ENCODE peak calls at places on chromosomes 1 and 21, in eight cellular contexts. U is CD8-positive, alpha-beta memory T cell; J is body of pancreas; X is cardiac muscle cell; S is tibial artery; I is neuronal stem cell; O is SJSA1; P is transverse colon. W is an unnamed sample. For H3K9me3, the result is how much of the 10 kb centered on the place peaks cover.

GRCh38 chr21:28590026-28590425 is 402.7 kb downstream of the LTN1 start:
- DNase-seq in U (no peak), J (no peak), X (no peak), S (no peak), I (no peak), O (no peak), P (no peak), W (no peak)

GRCh38 chr1:43651922-43652321 is 2.0 kb downstream of the KDM4A start:
- DNase-seq in U (no peak), J (no peak), X (no peak), S (no peak), I (no peak), O (no peak), P (peak), W (peak)

GRCh38 chr1:6652986-6653385 is 28.3 kb downstream of the THAP3 start:
- DNase-seq in U (no peak), J (no peak), X (no peak), S (no peak), I (no peak), O (no peak), P (no peak), W (no peak)

GRCh38 chr1:162373072-162373427 is 3.6 kb downstream of the SPATA46 start:
- DNase-seq in U (no peak), J (no peak), X (no peak), S (peak), I (no peak), O (no peak), P (no peak), W (no peak)

GRCh38 chr1:72781038-72781437 is 498.7 kb upstream of the NEGR1 start:
- DNase-seq in U (no peak), J (no peak), X (no peak), S (no peak), I (no peak), O (no peak), P (no peak), W (no peak)

GRCh38 chr1:115838805-115839705 is 1.9 kb downstream of the NHLH2 start:
- DNase-seq in U (no peak), J (peak), X (no peak), S (no peak), I (no peak), O (no peak), P (no peak), W (no peak)

GRCh38 chr1:163258181-163258580 is 55.5 kb upstream of the RGS5 start:
- DNase-seq in U (no peak), J (no peak), X (peak), S (no peak), I (no peak), O (no peak), P (no peak), W (no peak)

GRCh38 chr1:54835970-54836369 is 34.8 kb upstream of the TTC22 start:
- DNase-seq in U (no peak), J (no peak), X (no peak), S (peak), I (no peak), O (no peak), P (no peak), W (no peak)

GRCh38 chr21:37184784-37185593 is 82.1 kb downstream of the VPS26C start:
- DNase-seq in U (no peak), J (no peak), X (no peak), S (no peak), I (no peak), O (no peak), P (no peak), W (no peak)

GRCh38 chr1:93707956-93708355 is 26.3 kb upstream of the BCAR3 start:
- DNase-seq in U (no peak), J (no peak), X (no peak), S (no peak), I (no peak), O (no peak), P (peak), W (no peak)

GRCh38 chr1:235093685-235094592 is 34.7 kb downstream of the TOMM20 start:
- DNase-seq in U (peak), J (peak), X (peak), S (peak), I (peak), O (peak), P (peak), W (peak)

GRCh38 chr1:88985033-88985432 is 7.4 kb downstream of the KYAT3 start:
- DNase-seq in U (no peak), J (peak), X (peak), S (no peak), I (no peak), O (peak), P (no peak), W (peak)

GRCh38 chr1:39453603-39454002 is 37.8 kb upstream of the BMP8A start:
- DNase-seq in U (no peak), J (peak), X (peak), S (peak), I (no peak), O (no peak), P (peak), W (no peak)

GRCh38 chr1:201552941-201553341 is 14.0 kb downstream of the NAV1 start:
- DNase-seq in U (no peak), J (no peak), X (no peak), S (no peak), I (no peak), O (no peak), P (no peak), W (no peak)

GRCh38 chr1:64192290-64192689 is 11.1 kb upstream of the UBE2U start:
- DNase-seq in U (no peak), J (no peak), X (no peak), S (no peak), I (no peak), O (no peak), P (no peak), W (no peak)

GRCh38 chr21:25518491-25518911 is 88.8 kb downstream of the MRPL39 start:
- DNase-seq in U (no peak), J (no peak), X (peak), S (no peak), I (no peak), O (no peak), P (no peak), W (no peak)

GRCh38 chr1:26784023-26784871 is 3.5 kb upstream of the PIGV start:
- DNase-seq in U (no peak), J (peak), X (peak), S (peak), I (no peak), O (peak), P (peak), W (peak)

GRCh38 chr1:85328713-85329376 is 52.4 kb upstream of the BCL10 start:
- DNase-seq in U (no peak), J (no peak), X (peak), S (no peak), I (peak), O (peak), P (no peak), W (peak)

GRCh38 chr1:41936107-41936506 is 17.4 kb upstream of the HIVEP3 start:
- DNase-seq in U (no peak), J (no peak), X (peak), S (no peak), I (no peak), O (no peak), P (no peak), W (no peak)

GRCh38 chr1:27366411-27367159 is at the start of gene MAP3K6:
- DNase-seq in U (no peak), J (peak), X (peak), S (peak), I (peak), O (peak), P (peak), W (peak)

GRCh38 chr1:204326891-204327290 is 32.8 kb downstream of the PLEKHA6 start:
- DNase-seq in U (no peak), J (no peak), X (no peak), S (no peak), I (no peak), O (no peak), P (no peak), W (no peak)

GRCh38 chr1:206967096-206967851 is 3.0 kb downstream of the FCAMR start:
- DNase-seq in U (no peak), J (no peak), X (peak), S (no peak), I (no peak), O (no peak), P (no peak), W (no peak)

GRCh38 chr1:118923319-118923718 is 64.8 kb downstream of the TBX15 start:
- DNase-seq in U (no peak), J (no peak), X (no peak), S (no peak), I (no peak), O (no peak), P (no peak), W (no peak)

GRCh38 chr1:91383461-91383860 is 21.2 kb downstream of the HFM1 start:
- DNase-seq in U (no peak), J (no peak), X (no peak), S (no peak), I (no peak), O (no peak), P (no peak), W (no peak)

GRCh38 chr1:38800720-38801671 is 58.6 kb downstream of the RRAGC start:
- DNase-seq in U (no peak), J (no peak), X (no peak), S (no peak), I (no peak), O (no peak), P (no peak), W (no peak)

GRCh38 chr1:203311368-203312301 is 6.3 kb downstream of the BTG2 start:
- DNase-seq in U (no peak), J (no peak), X (no peak), S (peak), I (no peak), O (no peak), P (no peak), W (no peak)

GRCh38 chr1:38178236-38178635 is 131.6 kb upstream of the POU3F1 start:
- DNase-seq in U (no peak), J (no peak), X (no peak), S (no peak), I (no peak), O (no peak), P (no peak), W (no peak)

GRCh38 chr1:6634278-6635052 is 9.8 kb downstream of the THAP3 start:
- DNase-seq in U (peak), J (peak), X (peak), S (no peak), I (no peak), O (peak), P (peak), W (peak)

GRCh38 chr21:40783404-40783803 is 63.6 kb downstream of the DSCAM start:
- DNase-seq in U (no peak), J (no peak), X (no peak), S (no peak), I (no peak), O (no peak), P (no peak), W (no peak)

GRCh38 chr1:21258331-21259134 is 31.7 kb downstream of the ECE1 start:
- DNase-seq in U (no peak), J (no peak), X (no peak), S (no peak), I (no peak), O (no peak), P (no peak), W (no peak)
- H3K27ac ChIP-seq in U (no peak), J (peak), X (no peak), S (peak), I (no peak), O (no peak), P (no peak), W (no peak)

DNA sequence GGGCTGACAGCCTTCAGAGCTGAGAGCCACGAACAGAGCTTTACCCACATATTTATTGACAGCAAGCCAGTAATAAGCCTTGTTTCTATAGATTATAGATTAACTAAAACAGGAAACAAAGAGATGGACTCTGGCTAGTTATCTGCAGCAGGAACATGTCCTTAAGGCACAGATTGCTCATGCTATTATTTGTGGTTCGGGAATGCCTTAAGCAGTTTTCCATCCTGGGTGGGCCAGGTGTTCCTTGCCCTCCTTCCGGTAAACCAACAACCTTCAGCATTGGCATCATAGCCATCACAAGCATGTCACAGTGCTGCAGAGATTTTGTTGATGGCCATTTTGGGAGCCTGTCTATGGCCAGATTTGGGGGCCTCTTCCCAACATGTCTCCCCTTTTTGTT is 96.8 kb downstream of the POU2F1 start:
- DNase-seq in U (no peak), J (no peak), X (no peak), S (no peak), I (no peak), O (no peak), P (no peak), W (no peak)
- H3K9me3 ChIP-seq in U (under half), J (under half), X (under half), S (under half), I (under half), O (under half), P (under half), W (under half)

DNA sequence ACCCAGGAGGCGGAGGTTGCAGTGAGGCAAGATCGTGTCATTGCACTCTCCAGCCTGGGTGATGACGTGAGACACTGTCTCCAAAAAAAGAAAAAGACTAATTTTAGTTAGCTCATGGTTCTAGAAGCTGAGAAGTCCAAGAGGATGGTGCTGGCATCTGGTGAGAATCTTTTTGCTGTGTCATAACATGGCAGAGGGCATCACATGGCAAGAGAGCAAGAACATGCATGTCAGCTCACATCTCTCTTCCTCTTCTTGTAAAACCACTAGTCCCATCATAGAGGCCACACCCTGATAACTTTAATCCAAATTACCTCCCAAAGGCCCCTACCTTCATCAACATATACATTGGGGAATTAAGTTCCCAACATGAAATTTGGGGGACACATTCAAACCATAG is 13.8 kb upstream of the CNN3 start:
- DNase-seq in U (no peak), J (no peak), X (no peak), S (no peak), I (no peak), O (no peak), P (no peak), W (no peak)
- H3K27ac ChIP-seq in U (no peak), J (no peak), X (no peak), S (no peak), I (no peak), O (no peak), P (no peak), W (no peak)

GRCh38 chr1:152145789-152146188 is 13.2 kb downstream of the RPTN start:
- DNase-seq in U (no peak), J (no peak), X (no peak), S (no peak), I (no peak), O (no peak), P (no peak), W (no peak)
- H3K9me3 ChIP-seq in U (under half), J (under half), X (under half), S (under half), I (under half), O (under half), P (under half), W (under half)

GRCh38 chr1:3317456-3317855 is 137.0 kb upstream of the ARHGEF16 start:
- DNase-seq in U (no peak), J (no peak), X (no peak), S (no peak), I (no peak), O (no peak), P (no peak), W (no peak)
- H3K27ac ChIP-seq in U (no peak), J (no peak), X (no peak), S (no peak), I (no peak), O (no peak), P (no peak), W (no peak)

DNA sequence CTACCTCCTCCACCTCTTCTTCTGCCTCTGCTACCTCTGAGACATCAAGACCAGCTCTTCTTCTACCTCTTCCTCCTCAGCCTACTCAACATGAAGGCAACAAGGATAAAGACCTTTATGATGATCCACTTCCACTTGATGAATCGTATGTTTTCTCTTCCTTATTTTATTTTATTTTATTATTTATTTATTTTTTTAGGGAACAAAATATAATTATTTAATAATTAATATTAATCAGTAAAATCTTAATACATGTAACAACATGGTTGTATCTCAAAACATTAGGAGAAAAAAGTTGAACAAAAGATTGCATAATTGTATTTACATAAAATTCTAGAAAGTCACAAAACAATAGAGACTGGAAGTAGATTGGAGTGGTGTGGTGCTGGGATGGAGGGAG is 13.1 kb upstream of the HRNR start:
- DNase-seq in U (no peak), J (no peak), X (no peak), S (no peak), I (no peak), O (no peak), P (no peak), W (no peak)
- H3K9me3 ChIP-seq in U (under half), J (under half), X (under half), S (under half), I (under half), O (under half), P (under half), W (under half)

GRCh38 chr1:155125946-155126493 is 1.7 kb upstream of the EFNA1 start:
- DNase-seq in U (no peak), J (peak), X (peak), S (peak), I (peak), O (no peak), P (peak), W (peak)

GRCh38 chr1:155123801-155124200 is 3.9 kb upstream of the EFNA1 start:
- DNase-seq in U (no peak), J (no peak), X (no peak), S (no peak), I (no peak), O (peak), P (no peak), W (peak)

GRCh38 chr1:155126494-155127104 is 1.1 kb upstream of the EFNA1 start:
- DNase-seq in U (peak), J (peak), X (peak), S (peak), I (no peak), O (peak), P (peak), W (peak)

GRCh38 chr1:155125511-155125945 is 2.1 kb upstream of the EFNA1 start:
- DNase-seq in U (no peak), J (no peak), X (no peak), S (no peak), I (no peak), O (no peak), P (no peak), W (no peak)

DNA sequence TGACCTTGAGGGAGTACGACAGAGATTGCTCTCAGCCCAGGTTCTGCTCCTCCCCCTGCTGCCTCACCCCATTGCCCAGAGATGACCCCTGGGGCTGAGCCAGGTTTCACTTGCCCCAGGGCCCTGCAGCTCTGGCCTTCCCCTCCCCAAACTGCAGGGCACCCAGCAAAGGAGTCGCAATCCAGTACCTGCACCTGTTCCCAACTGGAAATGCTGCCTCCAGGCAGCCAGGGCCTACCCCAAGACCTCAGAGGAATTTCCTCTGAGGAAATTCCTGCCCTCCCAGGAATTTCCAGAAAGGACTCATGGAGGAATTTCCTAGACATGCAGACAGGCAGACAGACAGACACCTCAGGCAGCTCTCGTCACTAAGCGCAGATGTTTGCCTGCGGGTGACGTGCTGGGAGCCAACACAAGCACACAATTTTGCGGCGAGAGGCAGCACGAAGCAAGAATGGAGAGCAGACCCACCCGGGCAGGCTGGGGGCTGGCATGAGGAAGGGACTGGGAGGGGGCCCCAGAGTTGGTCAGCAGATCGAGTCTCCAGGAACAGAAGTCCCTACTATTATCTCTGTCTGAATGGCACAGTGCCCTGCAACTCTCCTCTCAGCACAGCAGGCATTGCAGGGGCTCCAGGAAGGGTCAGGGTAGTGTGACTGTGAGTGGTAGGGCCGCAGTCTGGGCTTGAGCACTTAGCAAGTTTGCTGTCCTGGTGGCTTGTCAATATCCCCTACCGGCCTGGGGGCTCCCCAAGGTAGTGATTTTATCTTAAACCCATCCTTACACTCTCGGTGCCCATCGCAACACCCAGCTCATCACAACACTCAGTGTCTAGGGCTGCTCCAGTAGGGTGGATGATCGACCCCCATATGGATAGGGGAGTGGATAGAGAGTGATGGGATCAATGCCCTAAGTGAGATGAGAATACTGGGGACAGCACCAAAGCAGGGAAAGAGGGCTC is 2.9 kb upstream of the EFNA1 start:
- DNase-seq in U (no peak), J (no peak), X (peak), S (no peak), I (no peak), O (peak), P (peak), W (peak)
- H3K27ac ChIP-seq in U (no peak), J (peak), X (no peak), S (no peak), I (no peak), O (peak), P (peak), W (peak)

W was measured in small intestine.